ENCODE peak calls at places on chromosomes 4 and X, in nine cellular contexts. Y is AG09309, R is pancreas, T is D721Med, K is IMR-90, W is foreskin keratinocyte, Q is fibroblast of mammary gland, L is cardiac muscle cell, O is left lung. G is an unnamed sample.

GRCh38 chrX:109714340-109714958 is 18.6 kb downstream of the ACSL4 start:
- DNase-seq in Y (peak; percentile 33), R (no peak), T (no peak), K (peak; percentile 91), W (peak; percentile 82), Q (peak; percentile 84), L (no peak), O (no peak), G (peak; percentile 18)

GRCh38 chr4:177131736-177132135 is 177.9 kb upstream of the NEIL3 start:
- DNase-seq in Y (no peak), R (no peak), T (no peak), K (no peak), W (no peak), Q (no peak), L (no peak), O (no peak), G (no peak)

GRCh38 chrX:10106801-10107200 is 50.0 kb upstream of the CLCN4 start:
- DNase-seq in Y (no peak), R (no peak), T (no peak), K (no peak), W (peak; percentile 38), Q (no peak), L (no peak), O (no peak), G (no peak)

GRCh38 chr4:163846008-163846407 is 351.5 kb downstream of the TMA16 start:
- DNase-seq in Y (no peak), R (no peak), T (no peak), K (no peak), W (no peak), Q (no peak), L (no peak), O (no peak), G (no peak)

GRCh38 chr4:105765690-105766407 is 57.3 kb downstream of the GSTCD start:
- DNase-seq in Y (peak; percentile 70), R (no peak), T (no peak), K (peak; percentile 94), W (peak; percentile 90), Q (peak; percentile 89), L (no peak), O (no peak), G (peak; percentile 60)

GRCh38 chr4:168408620-168409019 is 71.7 kb downstream of the DDX60L start:
- DNase-seq in Y (peak; percentile 93), R (peak; percentile 22), T (no peak), K (peak; percentile 98), W (peak; percentile 91), Q (peak; percentile 98), L (peak; percentile 86), O (no peak), G (peak; percentile 70)

GRCh38 chr4:89556596-89557305 is 249.2 kb upstream of the GPRIN3 start:
- DNase-seq in Y (no peak), R (no peak), T (no peak), K (peak; percentile 27), W (peak; percentile 60), Q (peak; percentile 41), L (no peak), O (no peak), G (no peak)

GRCh38 chr4:22668702-22669101 is 24.0 kb upstream of the GBA3 start:
- DNase-seq in Y (no peak), R (no peak), T (no peak), K (no peak), W (no peak), Q (no peak), L (no peak), O (no peak), G (no peak)

GRCh38 chr4:168589154-168589553 is 92.3 kb downstream of the PALLD start:
- DNase-seq in Y (no peak), R (no peak), T (no peak), K (peak; percentile 90), W (peak; percentile 100), Q (peak; percentile 86), L (no peak), O (no peak), G (peak; percentile 89)

GRCh38 chrX:11754958-11755645 is 2.9 kb upstream of the MSL3 start:
- DNase-seq in Y (no peak), R (no peak), T (no peak), K (no peak), W (no peak), Q (no peak), L (no peak), O (no peak), G (no peak)

GRCh38 chr4:95516528-95517011 is 32.2 kb downstream of the UNC5C start:
- DNase-seq in Y (no peak), R (no peak), T (no peak), K (peak; percentile 35), W (no peak), Q (no peak), L (no peak), O (no peak), G (no peak)

GRCh38 chrX:3142259-3143042 is 101.2 kb downstream of the ARSF start:
- DNase-seq in Y (no peak), R (no peak), T (no peak), K (no peak), W (no peak), Q (no peak), L (no peak), O (no peak), G (no peak)

GRCh38 chr4:7815562-7815961 is 124.1 kb downstream of the AFAP1 start:
- DNase-seq in Y (peak; percentile 75), R (no peak), T (no peak), K (peak; percentile 87), W (no peak), Q (peak; percentile 95), L (no peak), O (no peak), G (no peak)

DNA sequence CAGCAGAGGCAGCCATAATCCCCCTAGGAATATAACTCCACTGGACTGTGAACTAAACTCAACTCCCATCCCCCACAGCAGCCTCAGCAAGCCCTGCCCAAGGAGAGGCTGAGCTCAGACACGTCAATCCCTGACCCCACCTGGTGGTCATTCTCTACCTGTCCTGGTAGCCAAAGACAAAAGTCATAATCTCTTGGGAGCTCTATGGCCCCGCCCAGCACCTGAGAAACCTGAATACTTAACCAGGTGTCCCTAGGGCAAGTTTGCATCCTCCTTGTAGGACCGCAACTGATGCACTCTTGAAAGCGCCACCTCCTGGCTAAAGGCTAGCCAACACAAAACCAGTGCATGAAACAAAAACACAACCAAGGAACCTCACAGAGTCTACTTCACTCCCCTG is 18.4 kb downstream of the CT47B1 start:
- DNase-seq in Y (no peak), R (no peak), T (no peak), K (no peak), W (no peak), Q (peak; percentile 2), L (no peak), O (no peak), G (no peak)
- TF ChIP-seq CTCF in Y (peak; percentile 31), R (no peak), T (no peak), K (no peak), W (no peak), Q (peak; percentile 4), L (no peak), O (no peak), G (no peak)

DNA sequence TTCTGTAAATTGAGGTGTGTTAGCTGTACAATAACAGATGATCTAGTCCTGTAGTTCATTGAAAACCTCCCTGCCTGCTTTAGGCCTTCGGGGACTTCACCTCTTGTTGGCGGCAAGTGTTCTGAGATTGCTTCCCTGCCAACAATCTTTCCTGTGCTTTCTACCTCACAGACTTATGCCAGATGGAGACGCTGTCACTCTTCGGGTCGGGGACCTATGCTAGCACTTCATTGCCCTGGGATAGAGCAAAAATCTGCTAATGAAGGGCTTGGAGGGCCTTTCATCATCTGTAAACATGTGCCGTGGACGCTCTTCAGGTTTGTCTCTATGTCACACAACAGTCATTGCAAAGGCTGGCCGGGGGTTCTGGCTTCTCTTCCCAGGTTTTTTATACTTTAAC is 4.7 kb upstream of the PDLIM3 start:
- DNase-seq in Y (no peak), R (no peak), T (no peak), K (no peak), W (no peak), Q (no peak), L (no peak), O (no peak), G (no peak)
- TF ChIP-seq CTCF in Y (no peak), R (no peak), T (peak; percentile 9), K (no peak), W (no peak), Q (no peak), L (no peak), O (no peak), G (no peak)

DNA sequence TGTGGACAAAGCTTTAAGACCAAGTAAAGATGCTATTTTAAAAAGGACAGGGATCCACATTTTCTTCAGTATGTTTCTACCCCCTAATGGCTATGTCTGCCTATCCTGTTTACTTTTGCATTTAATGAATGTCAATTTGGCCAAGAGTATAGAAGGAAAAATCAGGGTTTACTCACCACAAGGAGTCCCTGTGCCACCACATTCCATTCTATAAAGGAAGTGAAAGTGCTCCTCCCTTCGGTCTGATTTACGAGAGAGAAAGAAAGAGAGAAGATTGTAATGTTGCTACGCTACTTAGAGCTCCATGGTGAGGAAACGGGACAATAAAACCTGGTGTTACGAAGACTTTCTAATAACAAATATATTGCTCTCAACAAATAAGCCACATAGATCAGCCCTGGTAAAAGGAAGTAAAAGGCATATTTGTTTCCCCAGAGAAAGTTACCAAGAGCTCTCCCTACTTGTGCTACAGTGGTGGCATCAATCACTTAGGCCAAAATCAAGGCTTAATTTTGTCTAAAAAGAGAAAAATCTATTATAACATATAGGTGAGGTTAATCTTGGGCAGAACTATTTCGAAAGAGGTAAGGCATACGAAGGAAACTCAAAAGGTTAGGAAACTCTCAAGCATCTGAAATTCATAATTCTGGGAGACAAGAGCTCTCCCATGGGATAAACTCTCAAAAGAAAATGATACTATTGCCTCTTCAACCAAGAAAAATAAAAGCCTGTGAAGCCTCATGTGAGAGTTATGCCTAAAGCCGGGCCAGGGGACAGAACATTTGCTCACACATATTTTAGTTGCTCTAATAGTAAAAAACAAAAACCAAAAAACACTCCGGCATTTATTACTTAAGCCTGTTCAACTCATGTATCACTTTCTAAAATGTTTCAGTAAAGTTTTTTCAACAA is 29.5 kb downstream of the TAPT1 start:
- DNase-seq in Y (peak; percentile 45), R (no peak), T (no peak), K (peak; percentile 65), W (peak; percentile 69), Q (peak; percentile 56), L (peak; percentile 62), O (no peak), G (peak; percentile 30)
- TF ChIP-seq CTCF in Y (peak; percentile 47), R (no peak), T (peak; percentile 55), K (peak; percentile 48), W (peak; percentile 63), Q (peak; percentile 35), L (peak; percentile 51), O (no peak), G (peak; percentile 32)

DNA sequence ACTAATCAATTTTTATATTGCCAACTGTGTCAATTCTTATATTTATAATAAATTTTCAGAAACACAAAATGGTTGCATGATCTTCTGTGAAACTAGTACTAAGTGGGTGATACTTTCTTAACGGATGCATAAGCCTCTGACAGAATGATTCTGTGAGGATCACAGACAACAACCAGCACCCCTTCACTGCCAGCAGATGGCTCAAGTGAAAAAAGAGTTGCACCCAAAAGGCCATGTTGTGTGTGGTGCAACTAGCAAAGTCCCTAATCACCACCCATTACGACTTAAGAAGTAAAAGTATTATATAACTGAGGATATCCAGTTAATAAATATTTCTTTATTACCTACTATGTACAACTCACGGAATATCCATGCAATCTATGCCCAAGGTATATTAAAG is 334.0 kb downstream of the PCDH19 start:
- DNase-seq in Y (no peak), R (no peak), T (no peak), K (no peak), W (no peak), Q (no peak), L (no peak), O (no peak), G (no peak)
- TF ChIP-seq CTCF in Y (no peak), R (no peak), T (no peak), K (no peak), W (no peak), Q (no peak), L (no peak), O (no peak), G (no peak)